ENCODE peak calls at places on chromosomes 12 and 14, in nine cellular contexts. I is AG08395; H is activated CD8-positive, alpha-beta T cell treated with anti-CD3 and anti-CD28 coated beads for 36 hours; P is memory B cell; E is upper lobe of left lung; R is caudate nucleus; B is effector CD4-positive, alpha-beta T cell; T is stimulated activated CD4-positive, alpha-beta T cell treated with anti-CD3 and anti-CD28 coated beads, Interleukin-12 subunit alpha, Interleukin-12 subunit beta, amount 100 ng/mL, for 24 hours; X is myocyte. A is an unnamed sample.

GRCh38 chr14:95518045-95518751 is 1.7 kb upstream of the SYNE3 start:
- DNase-seq in I (no peak), H (peak), P (no peak), E (peak), R (no peak), B (no peak), T (no peak), X (no peak), A (no peak)

GRCh38 chr14:67962215-67962644 is 142.7 kb downstream of the RAD51B start:
- DNase-seq in I (no peak), H (no peak), P (peak), E (no peak), R (no peak), B (no peak), T (no peak), X (no peak), A (no peak)

GRCh38 chr12:45244561-45245348 is 28.9 kb downstream of the ANO6 start:
- DNase-seq in I (peak), H (no peak), P (peak), E (no peak), R (no peak), B (no peak), T (no peak), X (no peak), A (peak)

GRCh38 chr14:101398011-101398410 is 163.3 kb upstream of the DIO3 start:
- DNase-seq in I (no peak), H (no peak), P (no peak), E (no peak), R (no peak), B (no peak), T (no peak), X (no peak), A (no peak)

GRCh38 chr12:102010265-102010994 is 51.4 kb downstream of the WASHC3 start:
- DNase-seq in I (no peak), H (no peak), P (peak), E (no peak), R (no peak), B (no peak), T (no peak), X (peak), A (no peak)

GRCh38 chr12:52849511-52849910 is 717 bp upstream of the KRT78 start:
- DNase-seq in I (no peak), H (no peak), P (no peak), E (no peak), R (no peak), B (no peak), T (no peak), X (no peak), A (no peak)

GRCh38 chr14:71437870-71438269 is 494.4 kb upstream of the RGS6 start:
- DNase-seq in I (no peak), H (no peak), P (no peak), E (no peak), R (no peak), B (no peak), T (no peak), X (no peak), A (no peak)

GRCh38 chr12:47361389-47362031 is 281.8 kb upstream of the AMIGO2 start:
- DNase-seq in I (no peak), H (peak), P (peak), E (peak), R (no peak), B (peak), T (peak), X (no peak), A (no peak)

GRCh38 chr14:69368381-69368780 is 29.7 kb downstream of the ERH start:
- DNase-seq in I (no peak), H (no peak), P (no peak), E (no peak), R (no peak), B (no peak), T (no peak), X (peak), A (no peak)

GRCh38 chr12:41681898-41682297 is 462.8 kb downstream of the GXYLT1 start:
- DNase-seq in I (no peak), H (no peak), P (no peak), E (no peak), R (no peak), B (no peak), T (no peak), X (no peak), A (no peak)

GRCh38 chr12:6792522-6793201 is 3.3 kb downstream of the CD4 start:
- DNase-seq in I (no peak), H (peak), P (no peak), E (peak), R (no peak), B (peak), T (no peak), X (no peak), A (no peak)

GRCh38 chr12:111035578-111036301 is 115.4 kb upstream of the MYL2 start:
- DNase-seq in I (no peak), H (no peak), P (no peak), E (no peak), R (no peak), B (no peak), T (no peak), X (no peak), A (no peak)

GRCh38 chr12:50174971-50175715 is 8.0 kb upstream of the CERS5 start:
- DNase-seq in I (peak), H (no peak), P (peak), E (no peak), R (no peak), B (peak), T (no peak), X (peak), A (peak)

GRCh38 chr14:85533821-85534271 is 3.9 kb downstream of the FLRT2 start:
- DNase-seq in I (peak), H (no peak), P (no peak), E (no peak), R (peak), B (no peak), T (no peak), X (peak), A (peak)

GRCh38 chr12:112985655-112986290 is 7.5 kb downstream of the OAS2 start:
- DNase-seq in I (no peak), H (no peak), P (no peak), E (no peak), R (no peak), B (no peak), T (no peak), X (no peak), A (peak)

GRCh38 chr12:132054983-132055382 is 89.1 kb downstream of the DDX51 start:
- DNase-seq in I (no peak), H (no peak), P (no peak), E (no peak), R (no peak), B (no peak), T (no peak), X (no peak), A (no peak)

GRCh38 chr12:108888031-108888430 is 8.1 kb downstream of the DAO start:
- DNase-seq in I (no peak), H (no peak), P (no peak), E (no peak), R (no peak), B (no peak), T (no peak), X (no peak), A (no peak)

GRCh38 chr12:130097342-130097741 is 64.9 kb upstream of the FZD10 start:
- DNase-seq in I (no peak), H (no peak), P (no peak), E (no peak), R (no peak), B (no peak), T (no peak), X (no peak), A (no peak)

GRCh38 chr12:131687346-131688125 is 23.4 kb upstream of the SFSWAP start:
- DNase-seq in I (no peak), H (no peak), P (no peak), E (no peak), R (no peak), B (no peak), T (no peak), X (no peak), A (no peak)

GRCh38 chr14:31457665-31458659 is 656 bp upstream of the DTD2 start:
- DNase-seq in I (no peak), H (no peak), P (no peak), E (no peak), R (no peak), B (no peak), T (no peak), X (no peak), A (no peak)

GRCh38 chr14:30573203-30573814 is 14.4 kb downstream of the G2E3 start:
- DNase-seq in I (no peak), H (no peak), P (no peak), E (no peak), R (no peak), B (no peak), T (no peak), X (peak), A (peak)

GRCh38 chr12:4370265-4370664 is 9.2 kb downstream of the FGF23 start:
- DNase-seq in I (no peak), H (no peak), P (no peak), E (no peak), R (no peak), B (no peak), T (no peak), X (no peak), A (no peak)

GRCh38 chr12:27820564-27820963 is 40.5 kb upstream of the MANSC4 start:
- DNase-seq in I (no peak), H (no peak), P (no peak), E (no peak), R (no peak), B (no peak), T (no peak), X (no peak), A (no peak)

GRCh38 chr14:52835122-52835903 is 43.9 kb upstream of the GNPNAT1 start:
- DNase-seq in I (peak), H (no peak), P (no peak), E (peak), R (peak), B (no peak), T (no peak), X (peak), A (peak)

GRCh38 chr12:29187756-29188155 is 38.7 kb downstream of the FAR2 start:
- DNase-seq in I (no peak), H (no peak), P (no peak), E (no peak), R (no peak), B (no peak), T (no peak), X (no peak), A (no peak)

GRCh38 chr12:3168775-3169221 is 91.6 kb downstream of the TSPAN9 start:
- DNase-seq in I (peak), H (peak), P (no peak), E (no peak), R (peak), B (no peak), T (peak), X (peak), A (peak)